ENCODE peak calls at places on chromosomes 11 and 22, in eight cellular contexts. A, N, T, O, Z, F, L and D are unnamed samples.

GRCh38 chr11:72643547-72643946 is 30.7 kb downstream of the PDE2A start:
- DNase-seq in A (no peak), N (no peak), T (no peak), O (no peak), Z (peak; percentile 28), F (no peak), L (no peak), D (no peak)

GRCh38 chr11:20015101-20015500 is 145.2 kb downstream of the DBX1 start:
- DNase-seq in A (no peak), N (no peak), T (no peak), O (no peak), Z (no peak), F (no peak), L (no peak), D (no peak)

GRCh38 chr11:2530855-2531200 is 86.0 kb downstream of the KCNQ1 start:
- DNase-seq in A (no peak), N (no peak), T (no peak), O (no peak), Z (peak; percentile 7), F (peak; percentile 30), L (peak; percentile 9), D (no peak)

GRCh38 chr11:1148752-1149180 is 9.0 kb upstream of the MUC5AC start:
- DNase-seq in A (no peak), N (no peak), T (peak; percentile 42), O (no peak), Z (no peak), F (no peak), L (no peak), D (no peak)

GRCh38 chr11:19921976-19922688 is 209.5 kb downstream of the NAV2 start:
- DNase-seq in A (no peak), N (no peak), T (no peak), O (no peak), Z (no peak), F (no peak), L (no peak), D (no peak)

GRCh38 chr22:21734540-21735197 is 925 bp downstream of the YPEL1 start:
- DNase-seq in A (no peak), N (no peak), T (no peak), O (no peak), Z (no peak), F (no peak), L (no peak), D (no peak)

GRCh38 chr11:82902086-82902485 is 550 bp downstream of the DDIAS start:
- DNase-seq in A (no peak), N (no peak), T (no peak), O (no peak), Z (no peak), F (no peak), L (no peak), D (no peak)

GRCh38 chr11:111449696-111450479 is 62.3 kb downstream of the BTG4 start:
- DNase-seq in A (no peak), N (peak; percentile 3), T (no peak), O (no peak), Z (no peak), F (no peak), L (no peak), D (no peak)

GRCh38 chr11:45593992-45594391 is 71.4 kb downstream of the CHST1 start:
- DNase-seq in A (no peak), N (peak; percentile 29), T (no peak), O (no peak), Z (no peak), F (no peak), L (no peak), D (no peak)

GRCh38 chr11:16799890-16800289 is 61.4 kb downstream of the C11orf58 start:
- DNase-seq in A (no peak), N (no peak), T (no peak), O (no peak), Z (no peak), F (no peak), L (no peak), D (no peak)

GRCh38 chr11:61959026-61959608 is 8.3 kb downstream of the FTH1 start:
- DNase-seq in A (no peak), N (no peak), T (no peak), O (no peak), Z (no peak), F (no peak), L (no peak), D (no peak)

GRCh38 chr22:30433227-30433626 is 7.7 kb downstream of the MTFP1 start:
- DNase-seq in A (no peak), N (no peak), T (no peak), O (no peak), Z (no peak), F (no peak), L (no peak), D (no peak)

GRCh38 chr11:25535462-25535861 is 796.5 kb upstream of the ANO3 start:
- DNase-seq in A (no peak), N (no peak), T (no peak), O (no peak), Z (peak; percentile 19), F (no peak), L (no peak), D (no peak)

GRCh38 chr11:34631297-34631696 is 10.4 kb downstream of the EHF start:
- DNase-seq in A (no peak), N (no peak), T (no peak), O (no peak), Z (no peak), F (no peak), L (no peak), D (no peak)

GRCh38 chr11:34632105-34632780 is 11.3 kb downstream of the EHF start:
- DNase-seq in A (peak; percentile 76), N (no peak), T (no peak), O (no peak), Z (peak; percentile 31), F (no peak), L (no peak), D (no peak)

GRCh38 chr11:34629711-34630110 is 8.8 kb downstream of the EHF start:
- DNase-seq in A (no peak), N (no peak), T (no peak), O (no peak), Z (no peak), F (no peak), L (no peak), D (no peak)

GRCh38 chr11:34631737-34632104 is 10.8 kb downstream of the EHF start:
- DNase-seq in A (peak; percentile 71), N (no peak), T (no peak), O (no peak), Z (no peak), F (no peak), L (no peak), D (no peak)

DNA sequence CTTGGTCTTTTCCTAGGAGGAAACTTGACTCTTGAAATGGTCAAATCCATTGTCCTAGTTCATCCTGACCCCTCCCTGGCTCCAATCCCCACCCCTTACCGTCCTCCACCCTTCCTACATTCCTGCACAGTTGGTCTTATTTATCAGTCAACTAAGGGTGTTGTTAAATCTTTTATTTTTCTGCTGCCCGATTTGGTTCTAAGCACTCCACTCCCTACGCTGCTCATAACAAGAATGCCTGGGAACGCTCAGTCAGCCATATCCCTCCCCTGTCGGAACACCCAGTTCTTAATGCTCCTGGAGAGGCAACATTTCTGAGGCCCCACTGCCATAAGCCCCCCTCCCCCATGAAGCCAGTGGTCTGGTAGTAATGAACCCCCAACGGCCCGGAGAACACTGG is 9.7 kb downstream of the EHF start:
- DNase-seq in A (no peak), N (no peak), T (no peak), O (no peak), Z (no peak), F (no peak), L (no peak), D (no peak)
- H3K4me3 ChIP-seq in A (peak overlapping the region; percentile 31), N (no peak overlapping the region), T (no peak overlapping the region), O (no peak overlapping the region), Z (no peak overlapping the region), F (no peak overlapping the region), L (no peak overlapping the region), D (no peak overlapping the region)

GRCh38 chr11:44145011-44145777 is 49.7 kb downstream of the EXT2 start:
- DNase-seq in A (no peak), N (no peak), T (no peak), O (no peak), Z (no peak), F (no peak), L (no peak), D (no peak)
- H3K27ac ChIP-seq in A (no peak overlapping the region), N (no peak overlapping the region), T (no peak overlapping the region), O (no peak overlapping the region), Z (peak overlapping the region; percentile 70), F (no peak overlapping the region), L (peak overlapping the region; percentile 26), D (no peak overlapping the region)

DNA sequence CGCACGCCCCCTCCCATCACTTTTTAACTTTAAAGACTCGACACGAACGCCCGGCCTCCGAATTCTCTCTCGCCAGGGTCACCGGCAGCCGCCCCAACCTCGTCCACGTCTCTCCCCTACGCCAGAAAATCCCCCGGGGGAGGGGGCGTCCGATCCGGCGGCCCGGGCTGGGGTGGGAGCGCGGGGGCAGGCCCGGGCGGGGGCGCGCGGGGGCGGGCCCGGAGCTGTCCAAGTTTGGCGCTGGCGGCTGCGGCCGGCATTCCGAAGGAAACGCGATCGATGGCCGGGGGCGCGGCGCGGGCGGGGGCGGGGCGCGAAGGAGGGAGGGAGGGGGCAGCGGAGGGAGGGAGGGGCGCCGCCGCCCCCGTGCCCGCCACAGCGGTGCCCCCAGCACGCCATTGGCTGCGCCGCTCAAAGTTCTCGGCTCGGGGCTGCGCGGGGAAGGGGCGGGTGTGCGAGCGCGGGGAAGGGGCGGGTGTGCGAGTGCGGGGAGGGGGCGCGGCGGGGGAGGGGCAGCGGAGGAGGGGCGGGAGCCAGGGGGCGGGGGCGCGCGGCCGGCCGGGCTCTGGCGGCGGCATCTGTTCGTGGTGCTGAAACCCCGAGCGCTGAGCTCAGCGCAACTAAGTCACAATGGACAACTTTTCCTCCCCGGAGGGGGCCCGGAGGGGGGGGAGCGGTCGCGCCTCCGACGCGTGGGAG is 2.4 kb downstream of the PHF21B start:
- DNase-seq in A (peak; percentile 67), N (peak; percentile 91), T (no peak), O (no peak), Z (peak; percentile 29), F (no peak), L (no peak), D (no peak)
- H3K4me3 ChIP-seq in A (peak overlapping the region; percentile 59), N (peak overlapping the region; percentile 64), T (peak overlapping the region; percentile 13), O (no peak overlapping the region), Z (peak overlapping the region; percentile 59), F (peak overlapping the region; percentile 47), L (peak overlapping the region; percentile 69), D (peak overlapping the region; percentile 66)

GRCh38 chr11:130299978-130300377 is 14.7 kb downstream of the ZBTB44 start:
- DNase-seq in A (no peak), N (no peak), T (no peak), O (no peak), Z (no peak), F (no peak), L (no peak), D (no peak)

GRCh38 chr11:130301002-130301401 is 13.7 kb downstream of the ZBTB44 start:
- DNase-seq in A (no peak), N (no peak), T (no peak), O (no peak), Z (no peak), F (no peak), L (no peak), D (no peak)

GRCh38 chr11:130300567-130300966 is 14.2 kb downstream of the ZBTB44 start:
- DNase-seq in A (no peak), N (no peak), T (no peak), O (no peak), Z (no peak), F (no peak), L (no peak), D (no peak)

DNA sequence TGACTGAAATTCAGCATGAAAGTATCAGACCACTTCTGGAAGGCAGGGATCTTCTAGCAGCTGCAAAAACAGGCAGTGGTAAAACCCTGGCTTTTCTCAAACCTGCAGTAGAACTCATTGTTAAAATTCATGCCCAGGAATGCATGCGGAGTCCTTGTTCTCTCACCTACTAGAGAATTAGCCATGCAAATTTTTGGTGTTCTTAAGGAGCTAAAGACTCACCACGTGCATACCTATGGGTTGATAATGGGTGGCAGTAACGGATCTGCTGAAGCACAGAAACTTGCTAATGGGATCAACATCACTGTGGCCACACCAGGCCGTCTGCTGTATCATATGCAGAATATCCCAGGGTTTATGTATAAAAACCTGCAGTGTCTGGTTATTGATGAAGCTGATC is 19.1 kb downstream of the ZBTB44 start:
- DNase-seq in A (no peak), N (no peak), T (no peak), O (no peak), Z (no peak), F (no peak), L (no peak), D (no peak)
- H3K27ac ChIP-seq in A (no peak overlapping the region), N (no peak overlapping the region), T (no peak overlapping the region), O (no peak overlapping the region), Z (no peak overlapping the region), F (no peak overlapping the region), L (no peak overlapping the region), D (no peak overlapping the region)